ENCODE peak calls at places on chromosomes 2 and 18, in seven cellular contexts. One of them, this sample, is unnamed.

GRCh38 chr2:110770696-110771425 is 38.5 kb downstream of the ACOXL start:
- DNase-seq in NCI-H69: peak; percentile 96
- DNase-seq in epithelial cell of esophagus: peak; percentile 80
- DNase-seq in naive thymus-derived CD4-positive, alpha-beta T cell: no peak
- DNase-seq in stimulated activated CD8-positive, alpha-beta memory T cell treated with anti-CD3 and anti-CD28 coated beads, Interleukin-12 subunit alpha, Interleukin-12 subunit beta, amount 100 ng/mL, for 1 hour: no peak
- DNase-seq in NCI-H1417 treated with DMSO at 0.1 percent for 48 hours: peak; percentile 29
- DNase-seq in Calu3: no peak
- DNase-seq in this sample: no peak

GRCh38 chr2:170554278-170554955 is 160.7 kb upstream of the SP5 start:
- DNase-seq in NCI-H69: no peak
- DNase-seq in epithelial cell of esophagus: peak; percentile 28
- DNase-seq in naive thymus-derived CD4-positive, alpha-beta T cell: no peak
- DNase-seq in stimulated activated CD8-positive, alpha-beta memory T cell treated with anti-CD3 and anti-CD28 coated beads, Interleukin-12 subunit alpha, Interleukin-12 subunit beta, amount 100 ng/mL, for 1 hour: no peak
- DNase-seq in NCI-H1417 treated with DMSO at 0.1 percent for 48 hours: no peak
- DNase-seq in Calu3: no peak
- DNase-seq in this sample: no peak

GRCh38 chr2:231589656-231590055 is 3.0 kb upstream of the TEX44 start:
- DNase-seq in NCI-H69: no peak
- DNase-seq in epithelial cell of esophagus: no peak
- DNase-seq in naive thymus-derived CD4-positive, alpha-beta T cell: no peak
- DNase-seq in stimulated activated CD8-positive, alpha-beta memory T cell treated with anti-CD3 and anti-CD28 coated beads, Interleukin-12 subunit alpha, Interleukin-12 subunit beta, amount 100 ng/mL, for 1 hour: no peak
- DNase-seq in NCI-H1417 treated with DMSO at 0.1 percent for 48 hours: no peak
- DNase-seq in Calu3: no peak
- DNase-seq in this sample: no peak

GRCh38 chr18:53795061-53795460 is 429.4 kb downstream of the MBD2 start:
- DNase-seq in NCI-H69: peak; percentile 75
- DNase-seq in epithelial cell of esophagus: peak; percentile 30
- DNase-seq in naive thymus-derived CD4-positive, alpha-beta T cell: no peak
- DNase-seq in stimulated activated CD8-positive, alpha-beta memory T cell treated with anti-CD3 and anti-CD28 coated beads, Interleukin-12 subunit alpha, Interleukin-12 subunit beta, amount 100 ng/mL, for 1 hour: no peak
- DNase-seq in NCI-H1417 treated with DMSO at 0.1 percent for 48 hours: no peak
- DNase-seq in Calu3: no peak
- DNase-seq in this sample: no peak

GRCh38 chr2:59932341-59932740 is 621.1 kb downstream of the BCL11A start:
- DNase-seq in NCI-H69: peak; percentile 17
- DNase-seq in epithelial cell of esophagus: peak; percentile 20
- DNase-seq in naive thymus-derived CD4-positive, alpha-beta T cell: no peak
- DNase-seq in stimulated activated CD8-positive, alpha-beta memory T cell treated with anti-CD3 and anti-CD28 coated beads, Interleukin-12 subunit alpha, Interleukin-12 subunit beta, amount 100 ng/mL, for 1 hour: no peak
- DNase-seq in NCI-H1417 treated with DMSO at 0.1 percent for 48 hours: no peak
- DNase-seq in Calu3: no peak
- DNase-seq in this sample: no peak

GRCh38 chr2:188395903-188396699 is 104.4 kb downstream of the GULP1 start:
- DNase-seq in NCI-H69: peak; percentile 25
- DNase-seq in epithelial cell of esophagus: no peak
- DNase-seq in naive thymus-derived CD4-positive, alpha-beta T cell: no peak
- DNase-seq in stimulated activated CD8-positive, alpha-beta memory T cell treated with anti-CD3 and anti-CD28 coated beads, Interleukin-12 subunit alpha, Interleukin-12 subunit beta, amount 100 ng/mL, for 1 hour: no peak
- DNase-seq in NCI-H1417 treated with DMSO at 0.1 percent for 48 hours: no peak
- DNase-seq in Calu3: no peak
- DNase-seq in this sample: no peak

GRCh38 chr18:22172594-22173049 is 3.2 kb downstream of the GATA6 start:
- DNase-seq in NCI-H69: no peak
- DNase-seq in epithelial cell of esophagus: no peak
- DNase-seq in naive thymus-derived CD4-positive, alpha-beta T cell: no peak
- DNase-seq in stimulated activated CD8-positive, alpha-beta memory T cell treated with anti-CD3 and anti-CD28 coated beads, Interleukin-12 subunit alpha, Interleukin-12 subunit beta, amount 100 ng/mL, for 1 hour: no peak
- DNase-seq in NCI-H1417 treated with DMSO at 0.1 percent for 48 hours: no peak
- DNase-seq in Calu3: no peak
- DNase-seq in this sample: no peak

GRCh38 chr2:119431976-119432881 is 575 bp downstream of the TMEM37 start:
- DNase-seq in NCI-H69: peak; percentile 7
- DNase-seq in epithelial cell of esophagus: peak; percentile 14
- DNase-seq in naive thymus-derived CD4-positive, alpha-beta T cell: no peak
- DNase-seq in stimulated activated CD8-positive, alpha-beta memory T cell treated with anti-CD3 and anti-CD28 coated beads, Interleukin-12 subunit alpha, Interleukin-12 subunit beta, amount 100 ng/mL, for 1 hour: no peak
- DNase-seq in NCI-H1417 treated with DMSO at 0.1 percent for 48 hours: no peak
- DNase-seq in Calu3: no peak
- DNase-seq in this sample: no peak

GRCh38 chr2:106108351-106108750 is 85.8 kb downstream of the UXS1 start:
- DNase-seq in NCI-H69: no peak
- DNase-seq in epithelial cell of esophagus: peak; percentile 38
- DNase-seq in naive thymus-derived CD4-positive, alpha-beta T cell: no peak
- DNase-seq in stimulated activated CD8-positive, alpha-beta memory T cell treated with anti-CD3 and anti-CD28 coated beads, Interleukin-12 subunit alpha, Interleukin-12 subunit beta, amount 100 ng/mL, for 1 hour: no peak
- DNase-seq in NCI-H1417 treated with DMSO at 0.1 percent for 48 hours: no peak
- DNase-seq in Calu3: no peak
- DNase-seq in this sample: no peak

GRCh38 chr2:44972771-44973535 is 31.5 kb downstream of the SIX3 start:
- DNase-seq in NCI-H69: peak; percentile 83
- DNase-seq in epithelial cell of esophagus: no peak
- DNase-seq in naive thymus-derived CD4-positive, alpha-beta T cell: no peak
- DNase-seq in stimulated activated CD8-positive, alpha-beta memory T cell treated with anti-CD3 and anti-CD28 coated beads, Interleukin-12 subunit alpha, Interleukin-12 subunit beta, amount 100 ng/mL, for 1 hour: no peak
- DNase-seq in NCI-H1417 treated with DMSO at 0.1 percent for 48 hours: peak; percentile 19
- DNase-seq in Calu3: no peak
- DNase-seq in this sample: no peak

GRCh38 chr2:101348851-101349250 is 38.5 kb downstream of the CREG2 start:
- DNase-seq in NCI-H69: no peak
- DNase-seq in epithelial cell of esophagus: no peak
- DNase-seq in naive thymus-derived CD4-positive, alpha-beta T cell: no peak
- DNase-seq in stimulated activated CD8-positive, alpha-beta memory T cell treated with anti-CD3 and anti-CD28 coated beads, Interleukin-12 subunit alpha, Interleukin-12 subunit beta, amount 100 ng/mL, for 1 hour: no peak
- DNase-seq in NCI-H1417 treated with DMSO at 0.1 percent for 48 hours: no peak
- DNase-seq in Calu3: no peak
- DNase-seq in this sample: no peak